ENCODE peak calls at places on chromosomes 5 and 9, in seven cellular contexts. T, Q, E, P, B, J and C are unnamed samples.

GRCh38 chr5:68612972-68613371 is 397.4 kb downstream of the PIK3R1 start:
- DNase-seq in T (no peak), Q (no peak), P (no peak), B (no peak), E (no peak), J (no peak), C (no peak)

GRCh38 chr9:91948423-91949292 is 1.4 kb downstream of the ROR2 start:
- DNase-seq in T (peak; percentile 59), Q (no peak), J (peak; percentile 73), B (no peak), P (peak; percentile 3), E (no peak), C (peak; percentile 79)

GRCh38 chr5:67360047-67360446 is 163.4 kb upstream of the CD180 start:
- DNase-seq in Q (no peak), T (no peak), J (no peak), E (no peak), B (no peak), P (no peak), C (no peak)

GRCh38 chr5:122864400-122864799 is 19.0 kb downstream of the SNX24 start:
- DNase-seq in P (no peak), B (no peak), T (peak; percentile 19), Q (no peak), E (no peak), J (no peak), C (no peak)

GRCh38 chr9:105515811-105516413 is 42.0 kb upstream of the FKTN start:
- DNase-seq in J (no peak), B (no peak), E (no peak), T (no peak), P (no peak), Q (no peak), C (no peak)

GRCh38 chr5:163889369-163889768 is 383.9 kb downstream of the MAT2B start:
- DNase-seq in B (no peak), P (no peak), E (no peak), T (no peak), J (no peak), Q (no peak), C (no peak)

GRCh38 chr9:137816531-137817235 is 60.9 kb upstream of the CACNA1B start:
- DNase-seq in B (no peak), Q (no peak), P (no peak), T (no peak), E (no peak), J (no peak), C (no peak)

GRCh38 chr9:88087906-88088305 is 50.4 kb downstream of the SPATA31C2 start:
- DNase-seq in E (no peak), P (no peak), T (no peak), B (no peak), Q (no peak), J (no peak), C (no peak)

GRCh38 chr5:67831081-67831480 is 384.5 kb upstream of the PIK3R1 start:
- DNase-seq in T (no peak), J (no peak), B (no peak), P (no peak), Q (no peak), E (no peak), C (no peak)

GRCh38 chr9:89795555-89796195 is 190.9 kb downstream of the GADD45G start:
- DNase-seq in B (peak; percentile 49), J (peak; percentile 49), Q (no peak), P (no peak), E (no peak), T (no peak), C (no peak)

GRCh38 chr5:6510132-6510531 is 61.5 kb downstream of the UBE2QL1 start:
- DNase-seq in P (no peak), J (no peak), T (no peak), Q (no peak), E (no peak), B (no peak), C (no peak)

GRCh38 chr5:115708819-115709477 is 83.1 kb upstream of the TMED7 start:
- DNase-seq in B (no peak), J (no peak), P (no peak), T (no peak), E (no peak), Q (no peak), C (no peak)

GRCh38 chr5:173890195-173890951 is 2.2 kb downstream of the CPEB4 start:
- DNase-seq in B (no peak), T (no peak), P (peak; percentile 53), Q (no peak), J (peak; percentile 75), E (no peak), C (peak; percentile 71)

GRCh38 chr9:6686396-6686795 is 40.9 kb upstream of the GLDC start:
- DNase-seq in T (no peak), E (no peak), P (peak; percentile 48), B (no peak), J (peak; percentile 14), Q (no peak), C (no peak)

GRCh38 chr9:123957731-123958130 is 27.8 kb upstream of the DENND1A start:
- DNase-seq in Q (no peak), J (no peak), P (no peak), E (no peak), T (no peak), B (no peak), C (no peak)

GRCh38 chr5:138911441-138911840 is 36.3 kb upstream of the LRRTM2 start:
- DNase-seq in T (no peak), E (no peak), B (no peak), Q (no peak), P (no peak), J (no peak), C (no peak)

GRCh38 chr9:21473236-21473635 is 8.9 kb downstream of the IFNE start:
- DNase-seq in T (no peak), Q (no peak), E (no peak), P (no peak), B (no peak), J (peak; percentile 4), C (no peak)